ENCODE peak calls at places on chromosomes 6 and 20, in eight cellular contexts. U is cardiac muscle cell, L is heart left ventricle, R is body of pancreas, E is brain microvascular endothelial cell, T is pancreas, K is gastrocnemius medialis, M is ascending aorta. Z is an unnamed sample.

GRCh38 chr20:38227578-38228360 is 32.8 kb downstream of the KIAA1755 start:
- DNase-seq in U (no peak), L (no peak), R (no peak), E (no peak), T (no peak), K (no peak), M (no peak), Z (no peak)

GRCh38 chr20:33693741-33694645 is 7.8 kb upstream of the E2F1 start:
- DNase-seq in U (no peak), L (no peak), R (no peak), E (no peak), T (no peak), K (no peak), M (no peak), Z (no peak)

GRCh38 chr20:57756213-57756612 is 46.4 kb upstream of the PMEPA1 start:
- DNase-seq in U (no peak), L (no peak), R (no peak), E (no peak), T (no peak), K (no peak), M (no peak), Z (no peak)

GRCh38 chr6:5950448-5950847 is 56.3 kb downstream of the NRN1 start:
- DNase-seq in U (peak; percentile 2), L (no peak), R (no peak), E (peak; percentile 35), T (no peak), K (no peak), M (no peak), Z (no peak)

GRCh38 chr6:36733300-36733699 is 35.7 kb downstream of the RAB44 start:
- DNase-seq in U (no peak), L (peak; percentile 10), R (no peak), E (no peak), T (no peak), K (no peak), M (no peak), Z (no peak)

GRCh38 chr6:77173472-77174074 is 289.7 kb downstream of the HTR1B start:
- DNase-seq in U (peak; percentile 39), L (peak; percentile 20), R (no peak), E (no peak), T (no peak), K (no peak), M (no peak), Z (no peak)

GRCh38 chr6:4732691-4733315 is 43.4 kb upstream of the CDYL start:
- DNase-seq in U (peak; percentile 87), L (peak; percentile 77), R (peak; percentile 24), E (peak; percentile 96), T (no peak), K (no peak), M (no peak), Z (peak; percentile 69)

GRCh38 chr6:156193381-156193780 is 583.8 kb upstream of the ARID1B start:
- DNase-seq in U (no peak), L (no peak), R (no peak), E (no peak), T (no peak), K (no peak), M (no peak), Z (no peak)

GRCh38 chr6:3039384-3039783 is 28.9 kb upstream of the RIPK1 start:
- DNase-seq in U (no peak), L (no peak), R (no peak), E (no peak), T (no peak), K (no peak), M (no peak), Z (no peak)

GRCh38 chr6:148251891-148252290 is 90.7 kb upstream of the SASH1 start:
- DNase-seq in U (peak; percentile 13), L (no peak), R (no peak), E (no peak), T (no peak), K (no peak), M (no peak), Z (no peak)

GRCh38 chr6:39225543-39225942 is 3.7 kb downstream of the KCNK5 start:
- DNase-seq in U (no peak), L (peak; percentile 7), R (peak; percentile 42), E (no peak), T (peak; percentile 53), K (no peak), M (no peak), Z (no peak)

GRCh38 chr20:45323731-45324130 is 15.6 kb upstream of the MATN4 start:
- DNase-seq in U (no peak), L (no peak), R (no peak), E (no peak), T (no peak), K (peak; percentile 63), M (no peak), Z (no peak)

GRCh38 chr6:166007349-166008263 is 160.0 kb downstream of the TBXT start:
- DNase-seq in U (peak; percentile 88), L (peak; percentile 84), R (peak; percentile 73), E (peak; percentile 79), T (peak; percentile 67), K (no peak), M (no peak), Z (peak; percentile 47)

GRCh38 chr6:2396856-2397640 is 151.6 kb upstream of the GMDS start:
- DNase-seq in U (peak; percentile 63), L (no peak), R (peak; percentile 15), E (peak; percentile 25), T (peak; percentile 30), K (no peak), M (no peak), Z (peak; percentile 26)

GRCh38 chr6:5337573-5337972 is 76.3 kb downstream of the FARS2 start:
- DNase-seq in U (peak; percentile 76), L (no peak), R (no peak), E (peak; percentile 24), T (no peak), K (no peak), M (no peak), Z (no peak)

DNA sequence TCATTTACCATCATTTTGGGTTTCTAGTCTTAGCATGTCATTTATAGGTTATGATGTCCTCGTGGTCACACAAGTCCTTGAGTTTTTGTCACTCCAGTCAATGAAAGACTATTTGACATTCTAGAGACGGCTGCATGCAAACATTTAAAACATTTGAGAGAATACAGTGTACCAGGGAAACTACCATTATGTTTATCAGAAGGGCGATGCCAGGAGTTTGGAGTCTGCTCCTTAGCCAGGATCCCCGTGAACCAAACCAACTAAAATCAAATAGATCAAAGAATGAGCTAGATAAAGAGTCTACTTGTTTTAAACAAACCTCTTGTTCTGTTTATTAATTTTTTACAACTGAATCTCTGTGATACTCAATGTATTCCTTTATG is 122.6 kb downstream of the OLIG3 start:
- DNase-seq in U (no peak), L (no peak), R (no peak), E (no peak), T (no peak), K (no peak), M (no peak), Z (no peak)
- TF ChIP-seq CTCF in U (no peak), L (no peak), R (no peak), E (no peak), T (no peak), K (no peak), M (no peak), Z (no peak)

GRCh38 chr6:119340766-119341487 is 8.6 kb downstream of the MAN1A1 start:
- DNase-seq in U (no peak), L (no peak), R (peak; percentile 24), E (no peak), T (no peak), K (no peak), M (no peak), Z (no peak)
- H3K4me3 ChIP-seq in U (no peak overlapping the region), L (no peak overlapping the region), R (no peak overlapping the region), E (no peak overlapping the region), T (no peak overlapping the region), K (no peak overlapping the region), M (no peak overlapping the region), Z (no peak overlapping the region)

DNA sequence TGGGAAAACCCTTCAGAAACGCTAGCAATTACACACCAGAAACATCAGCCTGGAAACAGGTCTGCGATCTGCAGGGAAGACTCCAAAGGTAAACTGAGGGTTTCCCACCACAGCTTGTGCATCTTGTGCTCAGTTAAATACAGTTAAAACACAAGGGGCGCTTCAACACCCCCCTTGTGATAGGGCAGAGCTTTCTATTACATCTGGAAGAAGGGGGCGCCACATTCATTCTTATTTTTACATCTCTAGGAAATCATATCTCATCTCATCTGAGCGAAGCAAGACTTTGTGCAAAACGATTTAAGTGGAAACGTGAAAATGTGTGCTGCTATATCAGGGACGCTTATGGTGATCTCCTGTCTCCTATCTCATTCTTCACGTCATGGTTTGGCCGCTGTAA is 58.5 kb downstream of the PRND start:
- DNase-seq in U (no peak), L (no peak), R (no peak), E (no peak), T (no peak), K (no peak), M (no peak), Z (no peak)
- TF ChIP-seq CTCF in U (no peak), L (no peak), R (no peak), E (no peak), T (no peak), K (no peak), M (no peak), Z (no peak)

GRCh38 chr20:47358672-47359532 is 2.4 kb upstream of the ZMYND8 start:
- DNase-seq in U (peak; percentile 97), L (no peak), R (peak; percentile 92), E (peak; percentile 95), T (peak; percentile 77), K (peak; percentile 88), M (peak; percentile 60), Z (peak; percentile 85)
- H3K4me3 ChIP-seq in U (no peak overlapping the region), L (no peak overlapping the region), R (no peak overlapping the region), E (peak overlapping the region; percentile 5), T (no peak overlapping the region), K (peak overlapping the region; percentile 46), M (peak overlapping the region; percentile 40), Z (peak overlapping the region; percentile 10)

GRCh38 chr6:1363298-1363697 is 26.1 kb upstream of the FOXF2 start:
- DNase-seq in U (no peak), L (no peak), R (no peak), E (no peak), T (no peak), K (no peak), M (no peak), Z (no peak)

GRCh38 chr6:1365701-1366100 is 23.7 kb upstream of the FOXF2 start:
- DNase-seq in U (no peak), L (no peak), R (no peak), E (no peak), T (no peak), K (no peak), M (no peak), Z (no peak)

GRCh38 chr6:1362643-1363042 is 26.7 kb upstream of the FOXF2 start:
- DNase-seq in U (no peak), L (no peak), R (no peak), E (no peak), T (no peak), K (no peak), M (no peak), Z (no peak)

GRCh38 chr6:1364791-1365190 is 24.6 kb upstream of the FOXF2 start:
- DNase-seq in U (no peak), L (no peak), R (no peak), E (no peak), T (no peak), K (no peak), M (no peak), Z (no peak)

GRCh38 chr6:1363729-1364572 is 25.4 kb upstream of the FOXF2 start:
- DNase-seq in U (peak; percentile 25), L (no peak), R (no peak), E (no peak), T (no peak), K (no peak), M (no peak), Z (peak; percentile 37)
- TF ChIP-seq CTCF in U (peak; percentile 19), L (peak; percentile 20), R (no peak), E (peak; percentile 36), T (no peak), K (no peak), M (no peak), Z (peak; percentile 47)

Z was measured in epithelial cell of proximal tubule.